ENCODE peak calls at places on chromosomes 1 and 21, in eight cellular contexts. One of them, this sample, is unnamed.

GRCh38 chr21:43333301-43334062 is 93.4 kb downstream of the SIK1 start:
- DNase-seq in mesenchymal stem cell: peak
- DNase-seq in ACHN: peak
- DNase-seq in astrocyte of the spinal cord: peak
- DNase-seq in H54: peak
- DNase-seq in IMR-90: peak
- DNase-seq in M059J: peak
- DNase-seq in right lobe of liver: peak
- DNase-seq in this sample: no peak

GRCh38 chr1:154081386-154082126 is 73.3 kb downstream of the NUP210L start:
- DNase-seq in mesenchymal stem cell: no peak
- DNase-seq in ACHN: no peak
- DNase-seq in astrocyte of the spinal cord: no peak
- DNase-seq in H54: no peak
- DNase-seq in IMR-90: no peak
- DNase-seq in M059J: peak
- DNase-seq in right lobe of liver: no peak
- DNase-seq in this sample: no peak

GRCh38 chr1:163796394-163796821 is 474.7 kb downstream of the NUF2 start:
- DNase-seq in mesenchymal stem cell: peak
- DNase-seq in ACHN: no peak
- DNase-seq in astrocyte of the spinal cord: peak
- DNase-seq in H54: no peak
- DNase-seq in IMR-90: peak
- DNase-seq in M059J: peak
- DNase-seq in right lobe of liver: no peak
- DNase-seq in this sample: no peak

GRCh38 chr1:85200367-85200869 is 398 bp downstream of the SYDE2 start:
- DNase-seq in mesenchymal stem cell: peak
- DNase-seq in ACHN: peak
- DNase-seq in astrocyte of the spinal cord: peak
- DNase-seq in H54: peak
- DNase-seq in IMR-90: no peak
- DNase-seq in M059J: peak
- DNase-seq in right lobe of liver: peak
- DNase-seq in this sample: no peak

GRCh38 chr21:46111857-46112730 is 14.2 kb downstream of the COL6A2 start:
- DNase-seq in mesenchymal stem cell: no peak
- DNase-seq in ACHN: no peak
- DNase-seq in astrocyte of the spinal cord: no peak
- DNase-seq in H54: no peak
- DNase-seq in IMR-90: no peak
- DNase-seq in M059J: no peak
- DNase-seq in right lobe of liver: peak
- DNase-seq in this sample: peak

GRCh38 chr1:6468729-6469461 is 2.9 kb upstream of the TNFRSF25 start:
- DNase-seq in mesenchymal stem cell: no peak
- DNase-seq in ACHN: no peak
- DNase-seq in astrocyte of the spinal cord: no peak
- DNase-seq in H54: no peak
- DNase-seq in IMR-90: no peak
- DNase-seq in M059J: no peak
- DNase-seq in right lobe of liver: peak
- DNase-seq in this sample: no peak

GRCh38 chr21:27721675-27722074 is 754.8 kb upstream of the ADAMTS5 start:
- DNase-seq in mesenchymal stem cell: no peak
- DNase-seq in ACHN: no peak
- DNase-seq in astrocyte of the spinal cord: no peak
- DNase-seq in H54: no peak
- DNase-seq in IMR-90: no peak
- DNase-seq in M059J: no peak
- DNase-seq in right lobe of liver: no peak
- DNase-seq in this sample: no peak

GRCh38 chr1:191839891-191840290 is 318.4 kb upstream of the RGS18 start:
- DNase-seq in mesenchymal stem cell: peak
- DNase-seq in ACHN: no peak
- DNase-seq in astrocyte of the spinal cord: peak
- DNase-seq in H54: no peak
- DNase-seq in IMR-90: peak
- DNase-seq in M059J: no peak
- DNase-seq in right lobe of liver: no peak
- DNase-seq in this sample: no peak

GRCh38 chr1:237043846-237044636 is 2.1 kb downstream of the RYR2 start:
- DNase-seq in mesenchymal stem cell: no peak
- DNase-seq in ACHN: no peak
- DNase-seq in astrocyte of the spinal cord: no peak
- DNase-seq in H54: no peak
- DNase-seq in IMR-90: no peak
- DNase-seq in M059J: no peak
- DNase-seq in right lobe of liver: no peak
- DNase-seq in this sample: no peak

GRCh38 chr1:52249831-52250230 is 107.9 kb downstream of the ZFYVE9 start:
- DNase-seq in mesenchymal stem cell: no peak
- DNase-seq in ACHN: no peak
- DNase-seq in astrocyte of the spinal cord: no peak
- DNase-seq in H54: no peak
- DNase-seq in IMR-90: no peak
- DNase-seq in M059J: no peak
- DNase-seq in right lobe of liver: no peak
- DNase-seq in this sample: no peak

GRCh38 chr1:50278352-50278878 is 144.8 kb downstream of the DMRTA2 start:
- DNase-seq in mesenchymal stem cell: no peak
- DNase-seq in ACHN: no peak
- DNase-seq in astrocyte of the spinal cord: no peak
- DNase-seq in H54: no peak
- DNase-seq in IMR-90: no peak
- DNase-seq in M059J: no peak
- DNase-seq in right lobe of liver: no peak
- DNase-seq in this sample: no peak

GRCh38 chr1:19427087-19427781 is 58.1 kb downstream of the CAPZB start:
- DNase-seq in mesenchymal stem cell: peak
- DNase-seq in ACHN: no peak
- DNase-seq in astrocyte of the spinal cord: peak
- DNase-seq in H54: no peak
- DNase-seq in IMR-90: peak
- DNase-seq in M059J: peak
- DNase-seq in right lobe of liver: no peak
- DNase-seq in this sample: no peak

GRCh38 chr1:24507423-24507804 is 4.8 kb downstream of the RCAN3 start:
- DNase-seq in mesenchymal stem cell: no peak
- DNase-seq in ACHN: no peak
- DNase-seq in astrocyte of the spinal cord: no peak
- DNase-seq in H54: no peak
- DNase-seq in IMR-90: no peak
- DNase-seq in M059J: no peak
- DNase-seq in right lobe of liver: no peak
- DNase-seq in this sample: no peak

GRCh38 chr1:14941865-14942264 is 211.7 kb upstream of the TMEM51 start:
- DNase-seq in mesenchymal stem cell: no peak
- DNase-seq in ACHN: no peak
- DNase-seq in astrocyte of the spinal cord: no peak
- DNase-seq in H54: no peak
- DNase-seq in IMR-90: no peak
- DNase-seq in M059J: no peak
- DNase-seq in right lobe of liver: no peak
- DNase-seq in this sample: no peak

GRCh38 chr21:27220416-27220815 is 253.5 kb upstream of the ADAMTS5 start:
- DNase-seq in mesenchymal stem cell: no peak
- DNase-seq in ACHN: no peak
- DNase-seq in astrocyte of the spinal cord: no peak
- DNase-seq in H54: no peak
- DNase-seq in IMR-90: no peak
- DNase-seq in M059J: no peak
- DNase-seq in right lobe of liver: no peak
- DNase-seq in this sample: no peak

GRCh38 chr1:38817958-38818705 is 41.4 kb downstream of the RRAGC start:
- DNase-seq in mesenchymal stem cell: peak
- DNase-seq in ACHN: peak
- DNase-seq in astrocyte of the spinal cord: no peak
- DNase-seq in H54: no peak
- DNase-seq in IMR-90: no peak
- DNase-seq in M059J: no peak
- DNase-seq in right lobe of liver: no peak
- DNase-seq in this sample: no peak

GRCh38 chr1:112509005-112509659 is 367 bp downstream of the WNT2B start:
- DNase-seq in mesenchymal stem cell: peak
- DNase-seq in ACHN: no peak
- DNase-seq in astrocyte of the spinal cord: no peak
- DNase-seq in H54: no peak
- DNase-seq in IMR-90: no peak
- DNase-seq in M059J: no peak
- DNase-seq in right lobe of liver: no peak
- DNase-seq in this sample: no peak

GRCh38 chr21:37407719-37408455 is 41.3 kb downstream of the DYRK1A start:
- DNase-seq in mesenchymal stem cell: peak
- DNase-seq in ACHN: no peak
- DNase-seq in astrocyte of the spinal cord: peak
- DNase-seq in H54: no peak
- DNase-seq in IMR-90: peak
- DNase-seq in M059J: peak
- DNase-seq in right lobe of liver: no peak
- DNase-seq in this sample: no peak

GRCh38 chr1:115322631-115323030 is 15.4 kb downstream of the NGF start:
- DNase-seq in mesenchymal stem cell: peak
- DNase-seq in ACHN: no peak
- DNase-seq in astrocyte of the spinal cord: peak
- DNase-seq in H54: no peak
- DNase-seq in IMR-90: peak
- DNase-seq in M059J: peak
- DNase-seq in right lobe of liver: no peak
- DNase-seq in this sample: no peak

GRCh38 chr1:12604114-12604874 is 13.7 kb downstream of the DHRS3 start:
- DNase-seq in mesenchymal stem cell: peak
- DNase-seq in ACHN: peak
- DNase-seq in astrocyte of the spinal cord: peak
- DNase-seq in H54: peak
- DNase-seq in IMR-90: peak
- DNase-seq in M059J: peak
- DNase-seq in right lobe of liver: no peak
- DNase-seq in this sample: no peak

GRCh38 chr1:107622975-107623374 is 342.0 kb downstream of the VAV3 start:
- DNase-seq in mesenchymal stem cell: no peak
- DNase-seq in ACHN: no peak
- DNase-seq in astrocyte of the spinal cord: no peak
- DNase-seq in H54: no peak
- DNase-seq in IMR-90: peak
- DNase-seq in M059J: peak
- DNase-seq in right lobe of liver: no peak
- DNase-seq in this sample: no peak

GRCh38 chr1:6365047-6365446 is 28.5 kb downstream of the ACOT7 start:
- DNase-seq in mesenchymal stem cell: peak
- DNase-seq in ACHN: no peak
- DNase-seq in astrocyte of the spinal cord: no peak
- DNase-seq in H54: no peak
- DNase-seq in IMR-90: no peak
- DNase-seq in M059J: no peak
- DNase-seq in right lobe of liver: no peak
- DNase-seq in this sample: no peak

GRCh38 chr1:195663549-195664280 is 944.5 kb downstream of the KCNT2 start:
- DNase-seq in mesenchymal stem cell: peak
- DNase-seq in ACHN: peak
- DNase-seq in astrocyte of the spinal cord: peak
- DNase-seq in H54: peak
- DNase-seq in IMR-90: peak
- DNase-seq in M059J: peak
- DNase-seq in right lobe of liver: no peak
- DNase-seq in this sample: no peak

GRCh38 chr1:171119648-171120047 is 28.9 kb downstream of the FMO3 start:
- DNase-seq in mesenchymal stem cell: no peak
- DNase-seq in ACHN: no peak
- DNase-seq in astrocyte of the spinal cord: no peak
- DNase-seq in H54: no peak
- DNase-seq in IMR-90: no peak
- DNase-seq in M059J: no peak
- DNase-seq in right lobe of liver: no peak
- DNase-seq in this sample: no peak

GRCh38 chr1:43319766-43320165 is 17.9 kb upstream of the MPL start:
- DNase-seq in mesenchymal stem cell: no peak
- DNase-seq in ACHN: no peak
- DNase-seq in astrocyte of the spinal cord: no peak
- DNase-seq in H54: no peak
- DNase-seq in IMR-90: no peak
- DNase-seq in M059J: no peak
- DNase-seq in right lobe of liver: no peak
- DNase-seq in this sample: no peak

GRCh38 chr1:21200767-21201166 is 24.1 kb upstream of the EIF4G3 start:
- DNase-seq in mesenchymal stem cell: peak
- DNase-seq in ACHN: no peak
- DNase-seq in astrocyte of the spinal cord: peak
- DNase-seq in H54: no peak
- DNase-seq in IMR-90: peak
- DNase-seq in M059J: peak
- DNase-seq in right lobe of liver: no peak
- DNase-seq in this sample: no peak

GRCh38 chr1:108892356-108893140 is 15.8 kb downstream of the GPSM2 start:
- DNase-seq in mesenchymal stem cell: no peak
- DNase-seq in ACHN: peak
- DNase-seq in astrocyte of the spinal cord: peak
- DNase-seq in H54: no peak
- DNase-seq in IMR-90: peak
- DNase-seq in M059J: peak
- DNase-seq in right lobe of liver: no peak
- DNase-seq in this sample: no peak

GRCh38 chr1:60133848-60134247 is 60.3 kb upstream of the C1orf87 start:
- DNase-seq in mesenchymal stem cell: peak
- DNase-seq in ACHN: no peak
- DNase-seq in astrocyte of the spinal cord: peak
- DNase-seq in H54: no peak
- DNase-seq in IMR-90: peak
- DNase-seq in M059J: peak
- DNase-seq in right lobe of liver: no peak
- DNase-seq in this sample: no peak

GRCh38 chr1:242242983-242243382 is 244.1 kb upstream of the MAP1LC3C start:
- DNase-seq in mesenchymal stem cell: no peak
- DNase-seq in ACHN: no peak
- DNase-seq in astrocyte of the spinal cord: no peak
- DNase-seq in H54: no peak
- DNase-seq in IMR-90: no peak
- DNase-seq in M059J: no peak
- DNase-seq in right lobe of liver: no peak
- DNase-seq in this sample: no peak

GRCh38 chr1:13700521-13701273 is 709 bp downstream of the PRDM2 start:
- DNase-seq in mesenchymal stem cell: peak
- DNase-seq in ACHN: no peak
- DNase-seq in astrocyte of the spinal cord: peak
- DNase-seq in H54: no peak
- DNase-seq in IMR-90: peak
- DNase-seq in M059J: no peak
- DNase-seq in right lobe of liver: peak
- DNase-seq in this sample: no peak